ENCODE peak calls at places on chromosomes 6 and 20, in ten cellular contexts. K is B cell, L is AML-193, C is cardiac muscle cell, G is endothelial cell, F is epithelial cell of esophagus, A is HFFc6, P is GM12864, Q is sciatic nerve, J is NCI-H748 treated with DMSO at 0.1 percent for 48 hours. W is an unnamed sample.

GRCh38 chr6:149840345-149841075 is 23.6 kb downstream of the LRP11 start:
- DNase-seq in K (peak), J (peak), Q (peak), F (peak), A (peak), L (peak), C (peak), G (peak), P (no peak), W (no peak)

GRCh38 chr20:62739581-62740285 is 31.1 kb downstream of the NTSR1 start:
- DNase-seq in J (no peak), Q (no peak), A (peak), F (no peak), K (peak), P (peak), G (no peak), C (no peak), L (peak), W (no peak)

GRCh38 chr6:65979120-65979519 is 272.1 kb upstream of the EYS start:
- DNase-seq in J (no peak), A (no peak), Q (no peak), P (no peak), F (no peak), K (no peak), L (no peak), G (no peak), C (no peak), W (no peak)

GRCh38 chr6:106964099-106964498 is 10.4 kb downstream of the CD24 start:
- DNase-seq in K (no peak), F (no peak), J (no peak), L (no peak), A (no peak), P (no peak), G (no peak), Q (no peak), C (no peak), W (no peak)

GRCh38 chr20:61699184-61700066 is 366.3 kb downstream of the TAF4 start:
- DNase-seq in L (no peak), F (no peak), K (no peak), Q (no peak), P (no peak), C (no peak), J (no peak), G (no peak), A (no peak), W (no peak)

GRCh38 chr6:161076211-161076677 is 84.7 kb downstream of the MAP3K4 start:
- DNase-seq in K (no peak), G (no peak), F (no peak), J (no peak), L (no peak), A (no peak), Q (no peak), P (no peak), C (peak), W (no peak)

GRCh38 chr6:126667728-126668127 is 327.8 kb downstream of the CENPW start:
- DNase-seq in L (no peak), F (no peak), Q (no peak), G (no peak), C (no peak), A (no peak), K (no peak), P (no peak), J (no peak), W (no peak)

GRCh38 chr20:47493175-47493953 is 8.3 kb upstream of the NCOA3 start:
- DNase-seq in Q (peak), G (no peak), F (peak), P (no peak), J (peak), A (peak), L (peak), K (peak), C (peak), W (no peak)

GRCh38 chr6:139433647-139434419 is 59.4 kb upstream of the CITED2 start:
- DNase-seq in A (peak), Q (no peak), K (no peak), J (no peak), L (peak), P (no peak), F (peak), C (no peak), G (no peak), W (no peak)

GRCh38 chr6:101392561-101393230 is 812 bp upstream of the GRIK2 start:
- DNase-seq in J (peak), G (peak), F (no peak), L (no peak), C (no peak), A (no peak), Q (no peak), P (no peak), K (no peak), W (no peak)

GRCh38 chr20:51588762-51589161 is 46.2 kb upstream of the NFATC2 start:
- DNase-seq in G (no peak), P (no peak), K (no peak), L (no peak), A (no peak), F (no peak), J (no peak), C (no peak), Q (no peak), W (no peak)

W was measured in GM12878.